ENCODE peak calls at places on chromosomes 11 and 22, in seven cellular contexts. Y, H, E, D, G, N and K are unnamed samples.

GRCh38 chr22:23583836-23584235 is 3.7 kb upstream of the IGLL1 start:
- ATAC-seq in Y (no peak), E (no peak), G (no peak), N (no peak), H (no peak), D (no peak), K (peak)

GRCh38 chr11:130474637-130475400 is 26.4 kb downstream of the ADAMTS15 start:
- ATAC-seq in G (no peak), D (no peak), N (no peak), Y (no peak), H (no peak), E (no peak), K (no peak)

GRCh38 chr11:111359223-111360149 is 19.6 kb downstream of the POU2AF1 start:
- ATAC-seq in D (peak), E (peak), G (no peak), N (peak), H (no peak), Y (no peak), K (no peak)

GRCh38 chr22:22463855-22464540 is 44.5 kb downstream of the ZNF280B start:
- ATAC-seq in N (peak), G (peak), H (peak), Y (peak), D (peak), E (peak), K (no peak)

GRCh38 chr22:39598017-39598965 is 27.7 kb downstream of the CACNA1I start:
- ATAC-seq in G (no peak), N (peak), D (peak), E (peak), H (peak), Y (no peak), K (peak)

GRCh38 chr11:60725592-60725991 is 1.1 kb downstream of the MS4A18 start:
- ATAC-seq in E (no peak), H (no peak), N (no peak), G (no peak), Y (no peak), D (no peak), K (no peak)

GRCh38 chr22:20574920-20575353 is 67.5 kb downstream of the MED15 start:
- ATAC-seq in G (no peak), N (no peak), H (no peak), Y (no peak), E (no peak), D (no peak), K (no peak)

GRCh38 chr11:125128450-125128849 is 17.0 kb upstream of the TMEM218 start:
- ATAC-seq in H (no peak), N (no peak), G (no peak), E (no peak), Y (no peak), D (no peak), K (no peak)

GRCh38 chr22:33361581-33361980 is 303.4 kb upstream of the SYN3 start:
- ATAC-seq in D (peak), E (no peak), Y (no peak), H (no peak), G (peak), N (no peak), K (peak)

GRCh38 chr11:57251491-57252104 is 14.5 kb upstream of the APLNR start:
- ATAC-seq in H (peak), D (no peak), G (no peak), N (no peak), Y (peak), E (no peak), K (no peak)

GRCh38 chr11:115256326-115257197 is 247.7 kb downstream of the CADM1 start:
- ATAC-seq in N (no peak), Y (no peak), G (no peak), D (peak), E (no peak), H (no peak), K (peak)

GRCh38 chr11:110759972-110760381 is 47.7 kb upstream of the ARHGAP20 start:
- ATAC-seq in E (peak), D (no peak), G (no peak), H (peak), Y (no peak), N (no peak), K (no peak)

GRCh38 chr22:45905924-45906865 is 70.8 kb downstream of the WNT7B start:
- ATAC-seq in N (peak), G (peak), D (no peak), Y (peak), E (peak), H (peak), K (no peak)

GRCh38 chr11:74806267-74806666 is 57.6 kb downstream of the RNF169 start:
- ATAC-seq in G (peak), N (no peak), H (no peak), D (no peak), E (no peak), Y (peak), K (no peak)

GRCh38 chr22:26360169-26360885 is 68.7 kb upstream of the ASPHD2 start:
- ATAC-seq in Y (no peak), D (peak), N (peak), H (peak), G (peak), E (peak), K (peak)

GRCh38 chr22:28718044-28718443 is 23.6 kb downstream of the CHEK2 start:
- ATAC-seq in G (no peak), N (no peak), E (no peak), Y (no peak), D (no peak), H (no peak), K (no peak)

GRCh38 chr11:129943036-129943435 is 47.7 kb upstream of the NFRKB start:
- ATAC-seq in Y (no peak), D (no peak), H (no peak), E (no peak), G (no peak), N (no peak), K (no peak)

GRCh38 chr11:118135796-118136165 is 16.8 kb downstream of the SCN4B start:
- ATAC-seq in H (no peak), N (no peak), Y (no peak), G (no peak), E (no peak), D (no peak), K (no peak)